ENCODE peak calls at places on chromosomes 7 and 10, in five cellular contexts. Z is mucosa of descending colon, K is tibial nerve, J is BE2C, O is fibroblast of lung. A is an unnamed sample.

GRCh38 chr10:49653530-49653929 is 25.9 kb upstream of the C10orf53 start:
- DNase-seq in J (no peak), O (no peak), K (no peak), Z (no peak), A (no peak)

GRCh38 chr10:127556911-127557310 is 7.8 kb downstream of the NPS start:
- DNase-seq in O (no peak), K (no peak), Z (no peak), J (no peak), A (no peak)

GRCh38 chr10:133399123-133399601 is 5.2 kb downstream of the MTG1 start:
- DNase-seq in J (no peak), Z (peak; percentile 38), K (no peak), O (no peak), A (no peak)

GRCh38 chr10:92789067-92789466 is 59.3 kb upstream of the EXOC6 start:
- DNase-seq in Z (no peak), J (no peak), O (no peak), K (no peak), A (no peak)

GRCh38 chr10:109837384-109837783 is 85.9 kb downstream of the XPNPEP1 start:
- DNase-seq in J (no peak), K (no peak), Z (no peak), O (no peak), A (no peak)

GRCh38 chr7:12291870-12292269 is 80.8 kb downstream of the TMEM106B start:
- DNase-seq in K (no peak), J (no peak), Z (no peak), O (no peak), A (no peak)

GRCh38 chr7:75638607-75639070 is 100.1 kb downstream of the HIP1 start:
- DNase-seq in O (no peak), J (peak; percentile 75), K (peak; percentile 35), Z (no peak), A (peak; percentile 6)

GRCh38 chr7:132394283-132395003 is 181.8 kb downstream of the PLXNA4 start:
- DNase-seq in Z (no peak), J (peak; percentile 22), K (no peak), O (no peak), A (no peak)

GRCh38 chr10:123496996-123497660 is 169.0 kb upstream of the GPR26 start:
- DNase-seq in O (no peak), Z (no peak), K (no peak), J (no peak), A (no peak)

GRCh38 chr10:133271521-133272300 is 5.0 kb downstream of the ADAM8 start:
- DNase-seq in Z (no peak), K (no peak), J (no peak), O (no peak), A (no peak)

GRCh38 chr10:4916086-4916716 is 47.0 kb upstream of the AKR1C1 start:
- DNase-seq in K (no peak), Z (no peak), O (no peak), J (no peak), A (no peak)

GRCh38 chr7:42237162-42237821 is at the start of gene GLI3:
- DNase-seq in O (peak; percentile 96), K (peak; percentile 83), J (no peak), Z (peak; percentile 81), A (peak; percentile 77)

GRCh38 chr7:99631311-99632109 is 14.8 kb downstream of the ZSCAN25 start:
- DNase-seq in J (no peak), Z (no peak), K (no peak), O (peak; percentile 23), A (no peak)

GRCh38 chr10:71878327-71879034 is 27.4 kb upstream of the PSAP start:
- DNase-seq in K (no peak), J (peak; percentile 56), Z (peak; percentile 27), O (no peak), A (no peak)

GRCh38 chr7:100825760-100826545 is 1.4 kb downstream of the EPHB4 start:
- DNase-seq in O (peak; percentile 71), Z (peak; percentile 49), K (no peak), J (no peak), A (no peak)
- TF ChIP-seq CTCF in O (peak; percentile 43), Z (no peak), K (no peak), J (peak; percentile 50), A (peak; percentile 49)

GRCh38 chr7:463362-464176 is 56.1 kb downstream of the PDGFA start:
- DNase-seq in K (no peak), O (no peak), J (no peak), Z (peak; percentile 35), A (no peak)
- H3K9me3 ChIP-seq in K (no peaks in the 10 kb centered on the region), O (no peaks in the 10 kb centered on the region), J (no peaks in the 10 kb centered on the region), Z (no peaks in the 10 kb centered on the region), A (no peaks in the 10 kb centered on the region)

GRCh38 chr10:47288916-47289495 is 11.0 kb upstream of the GDF10 start:
- DNase-seq in J (no peak), O (no peak), Z (no peak), K (no peak), A (no peak)
- TF ChIP-seq CTCF in J (no peak), O (no peak), Z (no peak), K (no peak), A (no peak)

GRCh38 chr7:64618785-64619456 is 47.0 kb upstream of the ZNF107 start:
- DNase-seq in J (peak; percentile 18), O (peak; percentile 66), K (no peak), Z (no peak), A (no peak)
- H3K9me3 ChIP-seq in J (peaks cover 8% of the 10 kb centered on the region), O (no peaks in the 10 kb centered on the region), K (peaks cover 12% of the 10 kb centered on the region), Z (peaks cover 28% of the 10 kb centered on the region), A (peaks cover 24% of the 10 kb centered on the region)

GRCh38 chr7:24979863-24980694 is at the start of gene OSBPL3:
- DNase-seq in K (peak; percentile 87), J (peak; percentile 95), O (peak; percentile 97), Z (peak; percentile 96), A (peak; percentile 91)
- TF ChIP-seq CTCF in K (no peak), J (peak; percentile 4), O (no peak), Z (peak; percentile 5), A (peak; percentile 5)

DNA sequence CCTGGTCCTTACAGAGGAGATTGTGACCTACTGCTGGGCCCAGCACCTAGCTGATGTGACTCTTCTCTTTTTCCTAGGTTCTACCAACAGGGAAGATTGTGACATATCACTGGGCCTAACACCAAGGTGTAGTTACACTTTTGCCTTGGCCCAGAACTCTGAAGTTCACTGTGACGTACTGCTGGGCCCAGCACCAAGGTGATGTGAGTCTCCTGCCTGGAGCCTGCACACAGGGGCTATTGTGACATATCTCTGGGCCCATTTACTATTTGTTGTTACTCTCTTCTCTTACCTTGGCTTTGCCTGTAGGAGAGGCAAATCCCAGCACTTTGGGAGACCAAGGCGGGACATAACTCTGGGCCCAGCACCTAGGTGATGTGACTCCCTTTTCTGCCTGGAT is 23.1 kb upstream of the ZNF107 start:
- DNase-seq in K (no peak), O (no peak), J (no peak), Z (no peak), A (no peak)
- H3K9me3 ChIP-seq in K (no peaks in the 10 kb centered on the region), O (no peaks in the 10 kb centered on the region), J (no peaks in the 10 kb centered on the region), Z (peaks cover 2% of the 10 kb centered on the region), A (no peaks in the 10 kb centered on the region)

GRCh38 chr10:114634607-114634974 is 23.5 kb downstream of the ABLIM1 start:
- DNase-seq in O (peak; percentile 80), J (no peak), Z (no peak), K (peak; percentile 45), A (peak; percentile 76)

GRCh38 chr10:114638874-114639625 is 19.0 kb downstream of the ABLIM1 start:
- DNase-seq in K (no peak), J (no peak), O (peak; percentile 80), Z (no peak), A (peak; percentile 66)

GRCh38 chr10:114635101-114635500 is 23.0 kb downstream of the ABLIM1 start:
- DNase-seq in O (no peak), J (no peak), K (no peak), Z (no peak), A (no peak)

GRCh38 chr10:114632869-114633715 is 25.0 kb downstream of the ABLIM1 start:
- DNase-seq in J (no peak), K (no peak), O (peak; percentile 80), Z (no peak), A (peak; percentile 69)

DNA sequence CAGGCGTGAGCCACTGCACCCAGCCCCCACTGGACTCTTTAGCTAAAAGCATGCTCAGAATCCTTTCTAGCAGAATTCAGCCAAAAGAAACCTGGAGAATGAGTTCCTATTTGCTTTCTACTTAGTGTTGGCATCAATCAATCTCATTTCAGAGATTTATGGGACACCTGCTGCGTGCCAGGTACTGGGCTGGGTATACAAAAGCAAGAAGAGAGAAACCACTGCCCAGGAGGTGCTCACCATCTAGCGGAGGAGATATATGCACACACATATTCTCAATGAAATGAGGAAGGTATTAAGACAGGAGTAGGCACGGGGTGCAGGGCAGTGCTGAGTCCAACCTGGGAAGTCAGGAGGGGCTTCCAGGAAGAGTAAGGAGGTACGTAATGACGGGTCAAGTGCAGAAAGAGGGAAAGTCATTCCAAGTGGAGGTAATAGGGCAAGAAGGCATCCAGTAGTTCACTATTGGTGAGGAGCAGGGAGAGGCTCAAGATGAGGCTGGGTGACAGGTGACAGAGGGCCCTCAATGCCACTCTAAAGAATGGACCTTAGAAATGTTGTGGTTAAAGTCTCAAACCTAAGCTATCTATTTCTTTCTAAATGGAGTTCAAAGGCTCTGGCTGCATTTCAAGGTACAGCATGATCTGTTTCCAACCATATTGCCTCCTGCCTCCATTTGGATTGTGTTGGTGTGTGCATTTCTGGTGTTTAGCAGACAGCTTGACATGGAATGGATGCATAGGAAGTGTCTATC is 22.1 kb downstream of the ABLIM1 start:
- DNase-seq in J (no peak), K (no peak), O (no peak), Z (no peak), A (no peak)
- TF ChIP-seq CTCF in J (no peak), K (no peak), O (no peak), Z (no peak), A (no peak)

GRCh38 chr7:131338990-131339389 is 11.3 kb downstream of the MKLN1 start:
- DNase-seq in J (no peak), O (no peak), K (no peak), Z (no peak), A (no peak)

GRCh38 chr7:131338173-131338572 is 10.5 kb downstream of the MKLN1 start:
- DNase-seq in Z (no peak), O (no peak), K (no peak), J (no peak), A (no peak)

GRCh38 chr7:131331806-131332205 is 4.1 kb downstream of the MKLN1 start:
- DNase-seq in J (no peak), K (no peak), Z (no peak), O (no peak), A (no peak)

GRCh38 chr7:131336956-131337355 is 9.3 kb downstream of the MKLN1 start:
- DNase-seq in Z (no peak), J (no peak), K (no peak), O (peak; percentile 44), A (no peak)

DNA sequence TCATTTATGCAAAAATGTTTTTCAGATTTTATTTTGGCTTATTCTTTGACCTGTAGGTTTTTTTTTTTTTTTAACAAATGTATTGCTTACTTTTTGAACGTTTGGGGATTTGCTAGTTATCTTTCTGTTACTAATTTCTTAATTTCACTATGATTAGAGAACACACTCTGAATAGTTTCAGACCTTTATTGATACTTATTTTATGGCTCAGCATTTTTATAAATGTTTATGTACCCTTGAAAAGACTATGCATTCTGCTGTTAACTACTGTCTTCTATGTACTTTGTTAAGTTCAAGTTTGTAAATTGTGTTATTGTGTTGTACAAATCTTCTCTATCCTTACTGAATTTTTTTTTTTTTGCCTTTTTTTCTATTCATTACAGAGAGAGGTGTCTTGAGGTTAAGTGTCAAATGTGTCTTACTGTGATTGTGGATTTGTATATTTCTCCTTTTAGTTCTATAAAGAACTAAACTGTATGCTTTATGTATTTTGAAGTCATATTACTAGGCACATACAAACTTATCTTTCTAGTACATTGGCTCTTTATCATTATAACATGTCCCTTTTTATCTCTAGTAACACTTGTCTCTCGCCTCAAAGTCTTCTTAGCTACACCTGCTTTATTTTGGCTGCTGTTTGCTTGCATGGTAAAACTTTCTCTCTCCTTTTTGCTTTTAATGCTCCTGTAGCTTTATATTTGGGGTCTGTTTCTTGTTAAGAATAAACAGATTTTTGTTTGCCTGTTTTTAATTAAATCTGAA is 8.1 kb downstream of the MKLN1 start:
- DNase-seq in O (no peak), K (no peak), Z (no peak), J (no peak), A (no peak)
- H3K9me3 ChIP-seq in O (no peaks in the 10 kb centered on the region), K (peaks cover 21% of the 10 kb centered on the region), Z (peaks cover 25% of the 10 kb centered on the region), J (peaks cover 5% of the 10 kb centered on the region), A (no peaks in the 10 kb centered on the region)

A was measured in AG04450.